ENCODE peak calls at places on chromosomes 12 and 14, in five cellular contexts. P, B, O, Y and V are unnamed samples. For H3K36me3 and H3K9me3, the result is how much of the 10 kb centered on the place peaks cover.

GRCh38 chr12:4849024-4849594 is 60.6 kb upstream of the KCNA1 start:
- DNase-seq in P (no peak), B (peak), O (peak), Y (peak), V (no peak)

GRCh38 chr14:32998433-32998832 is 59.8 kb downstream of the NPAS3 start:
- DNase-seq in P (no peak), B (no peak), O (no peak), Y (peak), V (no peak)

GRCh38 chr14:90305176-90305601 is 26.6 kb downstream of the NRDE2 start:
- DNase-seq in P (no peak), B (no peak), O (no peak), Y (no peak), V (no peak)

GRCh38 chr14:77212933-77213656 is 31.5 kb downstream of the TMEM63C start:
- DNase-seq in P (no peak), B (peak), O (peak), Y (peak), V (peak)

GRCh38 chr12:26251600-26251999 is 56.2 kb downstream of the SSPN start:
- DNase-seq in P (peak), B (peak), O (no peak), Y (peak), V (no peak)

GRCh38 chr12:19694627-19695026 is 255.3 kb downstream of the AEBP2 start:
- DNase-seq in P (no peak), B (no peak), O (no peak), Y (peak), V (no peak)

GRCh38 chr14:90301580-90302181 is 30.1 kb downstream of the NRDE2 start:
- DNase-seq in P (no peak), B (no peak), O (peak), Y (peak), V (no peak)

GRCh38 chr14:33933386-33933934 is 17.4 kb downstream of the EGLN3 start:
- DNase-seq in P (no peak), B (no peak), O (no peak), Y (peak), V (no peak)

GRCh38 chr12:83826112-83826511 is 1086.5 kb downstream of the SLC6A15 start:
- DNase-seq in P (no peak), B (peak), O (peak), Y (peak), V (no peak)

GRCh38 chr14:98186140-98186539 is 1085.9 kb downstream of the BCL11B start:
- DNase-seq in P (no peak), B (no peak), O (no peak), Y (no peak), V (no peak)

GRCh38 chr12:52628111-52628507 is 9.8 kb upstream of the KRT73 start:
- DNase-seq in P (no peak), B (no peak), O (no peak), Y (no peak), V (no peak)

GRCh38 chr14:99586761-99587462 is 17.1 kb downstream of the CCDC85C start:
- DNase-seq in P (no peak), B (no peak), O (no peak), Y (no peak), V (peak)

GRCh38 chr14:67962215-67962644 is 142.7 kb downstream of the RAD51B start:
- DNase-seq in P (no peak), B (no peak), O (peak), Y (peak), V (no peak)

GRCh38 chr12:126198966-126199692 is 1133.9 kb downstream of the AACS start:
- DNase-seq in P (no peak), B (no peak), O (no peak), Y (no peak), V (no peak)

GRCh38 chr12:34198924-34199323 is 176.6 kb downstream of the ALG10 start:
- DNase-seq in P (no peak), B (no peak), O (no peak), Y (no peak), V (no peak)

GRCh38 chr12:90172524-90172923 is 463.9 kb upstream of the ATP2B1 start:
- DNase-seq in P (no peak), B (no peak), O (no peak), Y (no peak), V (no peak)

GRCh38 chr12:79247494-79247893 is 382.9 kb downstream of the SYT1 start:
- DNase-seq in P (no peak), B (no peak), O (no peak), Y (no peak), V (no peak)

GRCh38 chr12:78002878-78003277 is 172.2 kb downstream of the NAV3 start:
- DNase-seq in P (no peak), B (no peak), O (peak), Y (peak), V (no peak)

GRCh38 chr12:115149685-115150378 is 465.9 kb upstream of the TBX3 start:
- DNase-seq in P (no peak), B (peak), O (peak), Y (peak), V (no peak)

GRCh38 chr14:59305836-59306555 is 117.5 kb downstream of the DAAM1 start:
- DNase-seq in P (no peak), B (no peak), O (no peak), Y (peak), V (no peak)

GRCh38 chr14:84927096-84927910 is 602.6 kb upstream of the FLRT2 start:
- DNase-seq in P (no peak), B (no peak), O (no peak), Y (peak), V (no peak)

GRCh38 chr14:72463291-72463866 is 430.5 kb downstream of the DPF3 start:
- DNase-seq in P (no peak), B (no peak), O (no peak), Y (no peak), V (no peak)

GRCh38 chr14:23562822-23563472 is 4.6 kb downstream of the AP1G2 start:
- DNase-seq in P (no peak), B (peak), O (peak), Y (peak), V (no peak)

GRCh38 chr12:128259556-128260070 is 7.4 kb upstream of the TMEM132C start:
- DNase-seq in P (no peak), B (peak), O (peak), Y (peak), V (no peak)

GRCh38 chr14:57822081-57822480 is 43.8 kb downstream of the SLC35F4 start:
- DNase-seq in P (no peak), B (no peak), O (no peak), Y (no peak), V (no peak)

DNA sequence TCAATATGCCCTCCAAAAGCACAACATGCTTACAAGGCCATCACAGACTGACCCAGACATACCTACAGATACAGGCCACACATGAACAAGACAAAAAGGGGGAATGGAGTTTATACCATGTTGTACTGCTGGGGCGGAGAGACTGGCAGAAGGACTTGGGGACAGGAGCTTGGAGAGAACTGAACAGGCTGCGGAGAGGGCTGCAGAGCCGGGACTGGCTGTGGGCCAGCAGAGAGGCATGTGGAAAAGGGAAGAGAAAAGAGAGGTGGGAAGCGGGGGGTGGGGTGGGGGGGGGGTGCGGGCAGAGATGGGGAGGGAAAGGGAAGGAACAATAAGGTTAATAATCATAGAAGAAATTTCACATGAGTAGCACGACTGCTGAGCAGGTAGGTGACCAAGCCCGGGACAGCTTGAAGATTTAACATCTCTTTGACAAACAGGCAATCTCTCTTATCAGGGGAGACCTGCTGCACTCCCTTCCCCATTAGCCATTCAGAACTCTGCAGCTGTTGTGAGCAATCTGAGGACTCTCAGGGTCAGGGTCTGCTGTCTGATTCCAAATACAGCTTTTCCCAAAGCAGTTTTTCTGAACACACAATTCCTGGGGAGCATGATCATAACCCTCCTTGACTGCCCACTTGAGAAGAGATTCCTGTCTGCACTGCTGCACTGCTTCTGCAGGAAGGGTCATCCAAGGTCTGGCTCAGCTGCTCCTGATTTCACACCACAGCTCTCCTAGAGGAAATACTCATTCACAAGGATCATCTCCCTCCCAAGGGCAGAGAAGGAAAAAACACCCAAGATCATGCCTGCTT is 21.6 kb upstream of the STAC3 start:
- DNase-seq in P (peak), B (no peak), O (no peak), Y (peak), V (no peak)
- H3K36me3 ChIP-seq in P (under half), B (under half), O (under half), Y (under half), V (under half)

GRCh38 chr14:20144820-20145219 is 6.2 kb downstream of the OR4N5 start:
- DNase-seq in P (no peak), B (no peak), O (no peak), Y (no peak), V (no peak)
- H3K9me3 ChIP-seq in P (under half), B (under half), O (under half), Y (under half), V (under half)

GRCh38 chr12:55757701-55758100 is 14.8 kb downstream of the GDF11 start:
- DNase-seq in P (no peak), B (no peak), O (no peak), Y (no peak), V (no peak)

GRCh38 chr12:55767156-55767555 is 24.2 kb downstream of the GDF11 start:
- DNase-seq in P (no peak), B (no peak), O (no peak), Y (no peak), V (no peak)

GRCh38 chr12:55760663-55761062 is 17.7 kb downstream of the GDF11 start:
- DNase-seq in P (no peak), B (no peak), O (no peak), Y (no peak), V (no peak)

GRCh38 chr12:55762646-55763045 is 19.7 kb downstream of the GDF11 start:
- DNase-seq in P (no peak), B (no peak), O (no peak), Y (no peak), V (no peak)
- H3K36me3 ChIP-seq in P (under half), B (under half), O (half or more), Y (under half), V (under half)

DNA sequence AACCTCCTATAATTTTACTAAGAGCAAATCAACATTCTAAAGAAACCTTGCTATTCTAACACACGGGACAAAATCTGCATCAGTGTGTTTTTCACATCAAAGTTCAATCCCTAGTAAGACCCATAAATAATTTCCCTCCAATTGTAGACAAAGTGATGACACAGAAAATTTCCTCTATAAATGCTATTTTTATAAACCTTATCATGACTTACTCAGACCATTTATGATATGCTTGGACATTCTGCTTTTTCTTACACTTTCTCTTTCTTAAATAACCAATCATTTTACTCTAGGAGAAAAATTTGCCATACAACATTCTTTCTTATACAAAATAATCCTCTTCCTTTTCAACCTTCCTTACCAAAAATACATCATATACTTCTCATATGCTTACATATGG is 67.0 kb downstream of the SDR9C7 start:
- DNase-seq in P (no peak), B (no peak), O (peak), Y (no peak), V (no peak)
- H3K9me3 ChIP-seq in P (half or more), B (under half), O (half or more), Y (under half), V (under half)

GRCh38 chr14:37977481-37977880 is 230.2 kb upstream of the SSTR1 start:
- DNase-seq in P (no peak), B (no peak), O (no peak), Y (no peak), V (no peak)

GRCh38 chr14:37970696-37971095 is 237.0 kb upstream of the SSTR1 start:
- DNase-seq in P (no peak), B (no peak), O (no peak), Y (no peak), V (no peak)

GRCh38 chr14:37973031-37973908 is 234.4 kb upstream of the SSTR1 start:
- DNase-seq in P (no peak), B (no peak), O (no peak), Y (no peak), V (no peak)

GRCh38 chr14:37969511-37969979 is 238.2 kb upstream of the SSTR1 start:
- DNase-seq in P (no peak), B (no peak), O (peak), Y (no peak), V (no peak)

DNA sequence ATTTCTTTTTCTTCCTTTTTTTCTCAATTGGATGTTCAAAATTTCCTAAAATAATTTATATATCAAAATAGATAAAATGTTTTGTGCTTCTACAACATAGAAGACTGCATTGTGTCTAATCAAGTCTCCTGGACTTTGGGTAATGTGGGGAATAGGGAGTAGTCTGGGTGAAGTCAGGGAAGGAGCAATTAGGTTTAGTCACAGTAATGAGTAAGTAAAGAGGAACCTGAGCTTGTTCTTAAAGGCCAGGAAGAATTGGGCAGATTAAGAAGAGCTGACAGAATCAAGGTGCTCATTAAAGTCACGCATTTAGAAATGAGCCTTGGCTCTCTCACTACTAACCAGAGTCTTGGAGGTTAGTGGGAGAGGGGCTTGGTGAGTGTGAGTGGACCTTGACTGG is 233.3 kb upstream of the SSTR1 start:
- DNase-seq in P (no peak), B (no peak), O (no peak), Y (no peak), V (no peak)
- H3K36me3 ChIP-seq in P (under half), B (under half), O (under half), Y (under half), V (under half)